ENCODE peak calls at places on chromosomes 13 and 19, in eight cellular contexts. One of them, this sample, is unnamed.

GRCh38 chr13:108777421-108778420 is 148.3 kb downstream of the MYO16 start:
- DNase-seq in GM23248: no peak
- DNase-seq in HCT116: peak
- DNase-seq in neural progenitor cell: peak
- DNase-seq in fibroblast of lung: peak
- DNase-seq in SK-N-SH: no peak
- DNase-seq in mesenchymal stem cell: peak
- DNase-seq in endodermal cell: peak
- DNase-seq in this sample: no peak

GRCh38 chr19:50205681-50206138 is 2.3 kb downstream of the MYH14 start:
- DNase-seq in GM23248: no peak
- DNase-seq in HCT116: no peak
- DNase-seq in neural progenitor cell: peak
- DNase-seq in fibroblast of lung: no peak
- DNase-seq in SK-N-SH: no peak
- DNase-seq in mesenchymal stem cell: no peak
- DNase-seq in endodermal cell: peak
- DNase-seq in this sample: no peak

GRCh38 chr13:77859450-77859849 is 59.2 kb downstream of the EDNRB start:
- DNase-seq in GM23248: peak
- DNase-seq in HCT116: no peak
- DNase-seq in neural progenitor cell: no peak
- DNase-seq in fibroblast of lung: peak
- DNase-seq in SK-N-SH: no peak
- DNase-seq in mesenchymal stem cell: peak
- DNase-seq in endodermal cell: no peak
- DNase-seq in this sample: no peak

GRCh38 chr19:42255766-42256750 is 1.1 kb upstream of the ERF start:
- DNase-seq in GM23248: peak
- DNase-seq in HCT116: no peak
- DNase-seq in neural progenitor cell: peak
- DNase-seq in fibroblast of lung: peak
- DNase-seq in SK-N-SH: peak
- DNase-seq in mesenchymal stem cell: peak
- DNase-seq in endodermal cell: peak
- DNase-seq in this sample: no peak

GRCh38 chr19:17243854-17244617 is 1.7 kb downstream of the NR2F6 start:
- DNase-seq in GM23248: peak
- DNase-seq in HCT116: no peak
- DNase-seq in neural progenitor cell: peak
- DNase-seq in fibroblast of lung: no peak
- DNase-seq in SK-N-SH: peak
- DNase-seq in mesenchymal stem cell: peak
- DNase-seq in endodermal cell: peak
- DNase-seq in this sample: no peak

GRCh38 chr13:35549481-35549880 is 73.0 kb upstream of the MAB21L1 start:
- DNase-seq in GM23248: peak
- DNase-seq in HCT116: no peak
- DNase-seq in neural progenitor cell: no peak
- DNase-seq in fibroblast of lung: peak
- DNase-seq in SK-N-SH: no peak
- DNase-seq in mesenchymal stem cell: peak
- DNase-seq in endodermal cell: no peak
- DNase-seq in this sample: no peak

GRCh38 chr13:37270206-37271001 is 164.9 kb upstream of the CSNK1A1L start:
- DNase-seq in GM23248: no peak
- DNase-seq in HCT116: no peak
- DNase-seq in neural progenitor cell: no peak
- DNase-seq in fibroblast of lung: no peak
- DNase-seq in SK-N-SH: no peak
- DNase-seq in mesenchymal stem cell: no peak
- DNase-seq in endodermal cell: no peak
- DNase-seq in this sample: no peak

GRCh38 chr19:19053508-19054314 is 10.1 kb upstream of the SLC25A42 start:
- DNase-seq in GM23248: peak
- DNase-seq in HCT116: peak
- DNase-seq in neural progenitor cell: peak
- DNase-seq in fibroblast of lung: no peak
- DNase-seq in SK-N-SH: peak
- DNase-seq in mesenchymal stem cell: peak
- DNase-seq in endodermal cell: peak
- DNase-seq in this sample: peak

GRCh38 chr13:25068810-25069209 is 27.1 kb upstream of the PABPC3 start:
- DNase-seq in GM23248: no peak
- DNase-seq in HCT116: no peak
- DNase-seq in neural progenitor cell: no peak
- DNase-seq in fibroblast of lung: no peak
- DNase-seq in SK-N-SH: no peak
- DNase-seq in mesenchymal stem cell: no peak
- DNase-seq in endodermal cell: no peak
- DNase-seq in this sample: no peak

GRCh38 chr19:47363758-47364529 is 14.8 kb downstream of the DHX34 start:
- DNase-seq in GM23248: peak
- DNase-seq in HCT116: no peak
- DNase-seq in neural progenitor cell: peak
- DNase-seq in fibroblast of lung: peak
- DNase-seq in SK-N-SH: peak
- DNase-seq in mesenchymal stem cell: peak
- DNase-seq in endodermal cell: peak
- DNase-seq in this sample: no peak

GRCh38 chr13:79434578-79434977 is 28.5 kb upstream of the RBM26 start:
- DNase-seq in GM23248: peak
- DNase-seq in HCT116: no peak
- DNase-seq in neural progenitor cell: no peak
- DNase-seq in fibroblast of lung: peak
- DNase-seq in SK-N-SH: no peak
- DNase-seq in mesenchymal stem cell: peak
- DNase-seq in endodermal cell: no peak
- DNase-seq in this sample: no peak

GRCh38 chr19:49409441-49410029 is 13.7 kb downstream of the PTH2 start:
- DNase-seq in GM23248: no peak
- DNase-seq in HCT116: no peak
- DNase-seq in neural progenitor cell: no peak
- DNase-seq in fibroblast of lung: no peak
- DNase-seq in SK-N-SH: no peak
- DNase-seq in mesenchymal stem cell: no peak
- DNase-seq in endodermal cell: no peak
- DNase-seq in this sample: peak

GRCh38 chr19:42292042-42292960 is 9.6 kb upstream of the PRR19 start:
- DNase-seq in GM23248: no peak
- DNase-seq in HCT116: no peak
- DNase-seq in neural progenitor cell: no peak
- DNase-seq in fibroblast of lung: no peak
- DNase-seq in SK-N-SH: no peak
- DNase-seq in mesenchymal stem cell: no peak
- DNase-seq in endodermal cell: no peak
- DNase-seq in this sample: no peak

GRCh38 chr13:41384749-41385503 is 72.4 kb upstream of the RGCC start:
- DNase-seq in GM23248: peak
- DNase-seq in HCT116: no peak
- DNase-seq in neural progenitor cell: no peak
- DNase-seq in fibroblast of lung: no peak
- DNase-seq in SK-N-SH: no peak
- DNase-seq in mesenchymal stem cell: peak
- DNase-seq in endodermal cell: peak
- DNase-seq in this sample: no peak

GRCh38 chr13:51518847-51519246 is 65.4 kb upstream of the WDFY2 start:
- DNase-seq in GM23248: peak
- DNase-seq in HCT116: no peak
- DNase-seq in neural progenitor cell: no peak
- DNase-seq in fibroblast of lung: peak
- DNase-seq in SK-N-SH: no peak
- DNase-seq in mesenchymal stem cell: no peak
- DNase-seq in endodermal cell: no peak
- DNase-seq in this sample: no peak

GRCh38 chr13:110640591-110641029 is 25.3 kb downstream of the NAXD start:
- DNase-seq in GM23248: peak
- DNase-seq in HCT116: no peak
- DNase-seq in neural progenitor cell: no peak
- DNase-seq in fibroblast of lung: peak
- DNase-seq in SK-N-SH: peak
- DNase-seq in mesenchymal stem cell: peak
- DNase-seq in endodermal cell: peak
- DNase-seq in this sample: no peak

GRCh38 chr13:20407759-20408158 is 117.9 kb downstream of the CRYL1 start:
- DNase-seq in GM23248: no peak
- DNase-seq in HCT116: no peak
- DNase-seq in neural progenitor cell: no peak
- DNase-seq in fibroblast of lung: no peak
- DNase-seq in SK-N-SH: no peak
- DNase-seq in mesenchymal stem cell: no peak
- DNase-seq in endodermal cell: peak
- DNase-seq in this sample: no peak

GRCh38 chr19:58055483-58055874 is 3.6 kb upstream of the ZNF135 start:
- DNase-seq in GM23248: peak
- DNase-seq in HCT116: no peak
- DNase-seq in neural progenitor cell: no peak
- DNase-seq in fibroblast of lung: no peak
- DNase-seq in SK-N-SH: no peak
- DNase-seq in mesenchymal stem cell: no peak
- DNase-seq in endodermal cell: no peak
- DNase-seq in this sample: no peak

GRCh38 chr13:24500977-24501376 is 11.6 kb downstream of the PARP4 start:
- DNase-seq in GM23248: peak
- DNase-seq in HCT116: no peak
- DNase-seq in neural progenitor cell: no peak
- DNase-seq in fibroblast of lung: peak
- DNase-seq in SK-N-SH: no peak
- DNase-seq in mesenchymal stem cell: no peak
- DNase-seq in endodermal cell: no peak
- DNase-seq in this sample: no peak

DNA sequence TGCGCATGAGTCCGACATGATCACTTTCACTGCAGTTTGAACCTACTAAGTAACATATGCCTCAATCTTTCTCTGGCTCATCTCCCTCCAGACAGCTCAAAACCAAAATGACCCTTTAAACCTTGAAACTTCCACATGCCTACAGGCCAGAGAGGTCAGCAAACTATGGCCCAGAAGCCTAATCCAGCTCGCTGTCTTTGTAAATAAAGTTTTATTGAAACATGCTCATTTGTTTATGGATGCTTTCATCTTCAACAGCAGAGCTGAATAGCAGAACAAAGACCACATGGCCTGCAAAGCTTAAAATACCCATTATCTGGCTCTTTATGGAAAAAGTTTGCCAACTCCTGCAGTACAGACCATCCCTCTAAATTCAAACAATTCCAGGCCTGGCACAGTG is 15.6 kb downstream of the FBXO46 start:
- DNase-seq in GM23248: no peak
- DNase-seq in HCT116: no peak
- DNase-seq in neural progenitor cell: no peak
- DNase-seq in fibroblast of lung: no peak
- DNase-seq in SK-N-SH: no peak
- DNase-seq in mesenchymal stem cell: no peak
- DNase-seq in endodermal cell: no peak
- DNase-seq in this sample: no peak
- H3K9ac ChIP-seq in GM23248: no peak
- H3K9ac ChIP-seq in HCT116: no peak
- H3K9ac ChIP-seq in neural progenitor cell: no peak
- H3K9ac ChIP-seq in fibroblast of lung: no peak
- H3K9ac ChIP-seq in SK-N-SH: no peak
- H3K9ac ChIP-seq in mesenchymal stem cell: no peak
- H3K9ac ChIP-seq in endodermal cell: no peak
- H3K9ac ChIP-seq in this sample: no peak

DNA sequence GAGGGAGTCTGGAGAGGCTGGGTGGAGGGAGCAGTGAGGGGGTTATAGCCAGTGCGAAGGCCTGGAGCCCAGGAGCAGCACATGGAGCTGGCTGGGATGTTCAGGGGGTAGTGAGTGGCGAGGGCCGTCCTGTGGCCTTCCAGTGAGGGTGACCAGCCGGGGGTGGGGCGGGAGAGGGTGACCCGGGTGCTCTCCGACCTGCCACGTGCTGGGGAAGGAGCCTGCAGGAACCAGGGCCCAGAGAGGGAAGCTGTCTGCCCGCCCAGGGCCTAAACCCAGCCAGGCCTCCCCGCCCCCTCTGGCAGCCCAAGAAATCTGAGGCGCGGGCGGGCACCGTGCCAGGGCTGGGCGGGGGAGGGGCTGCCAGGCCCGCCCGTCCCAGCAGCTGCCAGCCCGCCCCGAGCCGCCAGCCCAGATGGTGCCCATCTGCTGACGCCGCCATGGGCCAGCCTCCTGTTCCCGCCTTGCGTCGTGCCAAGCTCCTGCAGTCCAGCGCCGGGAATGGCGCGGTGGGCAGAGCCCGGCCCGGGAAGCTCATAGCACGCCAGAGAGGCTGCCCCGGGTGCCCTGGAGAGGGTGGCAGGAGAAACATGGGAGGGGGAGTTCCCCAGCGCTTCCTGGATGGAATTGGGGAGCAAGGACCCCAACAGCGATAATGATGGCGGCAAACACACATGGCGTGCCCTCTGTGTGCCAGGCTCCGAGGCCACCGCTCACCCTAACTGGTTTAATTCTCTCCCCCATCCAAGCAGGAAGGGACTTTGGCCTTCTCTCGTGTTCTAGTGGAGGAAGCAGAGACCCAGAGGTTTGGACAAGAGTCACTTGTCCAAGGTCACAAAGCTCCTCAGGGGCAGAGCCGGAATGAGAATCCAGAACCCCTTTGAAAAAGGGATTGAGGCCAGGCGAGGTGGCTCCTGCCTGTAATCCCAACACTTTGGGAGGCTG is 21.5 kb downstream of the NFIC start:
- DNase-seq in GM23248: peak
- DNase-seq in HCT116: no peak
- DNase-seq in neural progenitor cell: no peak
- DNase-seq in fibroblast of lung: peak
- DNase-seq in SK-N-SH: peak
- DNase-seq in mesenchymal stem cell: no peak
- DNase-seq in endodermal cell: no peak
- DNase-seq in this sample: no peak
- H3K4me3 ChIP-seq in GM23248: no peak
- H3K4me3 ChIP-seq in HCT116: no peak
- H3K4me3 ChIP-seq in neural progenitor cell: no peak
- H3K4me3 ChIP-seq in fibroblast of lung: no peak
- H3K4me3 ChIP-seq in SK-N-SH: no peak
- H3K4me3 ChIP-seq in mesenchymal stem cell: no peak
- H3K4me3 ChIP-seq in endodermal cell: no peak
- H3K4me3 ChIP-seq in this sample: no peak

DNA sequence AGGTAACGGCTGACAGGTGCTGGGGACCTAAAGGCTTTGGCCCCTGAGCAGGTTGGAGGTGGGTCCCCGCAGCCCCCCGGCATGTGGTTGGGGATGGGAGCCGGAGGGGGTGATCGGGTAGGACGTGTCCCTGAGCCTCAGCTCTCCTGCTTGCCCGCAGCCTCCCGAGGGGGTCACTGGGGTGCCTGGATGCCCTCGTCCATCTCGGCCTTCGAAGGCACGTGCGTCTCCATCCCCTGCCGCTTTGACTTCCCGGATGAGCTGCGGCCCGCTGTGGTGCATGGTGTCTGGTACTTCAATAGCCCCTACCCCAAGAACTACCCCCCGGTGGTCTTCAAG is 3.5 kb downstream of the MAG start:
- DNase-seq in GM23248: no peak
- DNase-seq in HCT116: no peak
- DNase-seq in neural progenitor cell: no peak
- DNase-seq in fibroblast of lung: no peak
- DNase-seq in SK-N-SH: no peak
- DNase-seq in mesenchymal stem cell: no peak
- DNase-seq in endodermal cell: no peak
- DNase-seq in this sample: no peak
- H3K9ac ChIP-seq in GM23248: no peak
- H3K9ac ChIP-seq in HCT116: no peak
- H3K9ac ChIP-seq in neural progenitor cell: no peak
- H3K9ac ChIP-seq in fibroblast of lung: no peak
- H3K9ac ChIP-seq in SK-N-SH: no peak
- H3K9ac ChIP-seq in mesenchymal stem cell: no peak
- H3K9ac ChIP-seq in endodermal cell: no peak
- H3K9ac ChIP-seq in this sample: no peak

GRCh38 chr19:13162749-13163608 is 12.8 kb downstream of the IER2 start:
- DNase-seq in GM23248: peak
- DNase-seq in HCT116: peak
- DNase-seq in neural progenitor cell: peak
- DNase-seq in fibroblast of lung: peak
- DNase-seq in SK-N-SH: peak
- DNase-seq in mesenchymal stem cell: peak
- DNase-seq in endodermal cell: peak
- DNase-seq in this sample: peak
- H3K4me3 ChIP-seq in GM23248: peak
- H3K4me3 ChIP-seq in HCT116: peak
- H3K4me3 ChIP-seq in neural progenitor cell: peak
- H3K4me3 ChIP-seq in fibroblast of lung: peak
- H3K4me3 ChIP-seq in SK-N-SH: peak
- H3K4me3 ChIP-seq in mesenchymal stem cell: peak
- H3K4me3 ChIP-seq in endodermal cell: peak
- H3K4me3 ChIP-seq in this sample: peak

This sample was measured in DND-41.